ENCODE peak calls at places on chromosomes 4 and X, in seven cellular contexts. A, U, M, J, G, L and W are unnamed samples.

GRCh38 chrX:36344301-36344700 is 424.8 kb downstream of the CFAP47 start:
- DNase-seq in A (no peak), U (no peak), M (no peak), J (no peak), G (no peak), L (no peak), W (no peak)

GRCh38 chr4:76374744-76375143 is 46.2 kb downstream of the CCDC158 start:
- DNase-seq in A (no peak), U (no peak), M (no peak), J (no peak), G (no peak), L (peak), W (no peak)

GRCh38 chrX:17591741-17592110 is 145.6 kb upstream of the SCML1 start:
- DNase-seq in A (no peak), U (no peak), M (no peak), J (no peak), G (no peak), L (no peak), W (peak)

GRCh38 chrX:12319012-12319519 is 180.8 kb downstream of the FRMPD4 start:
- DNase-seq in A (no peak), U (no peak), M (no peak), J (no peak), G (no peak), L (no peak), W (no peak)

GRCh38 chr4:124526321-124526720 is 186.2 kb downstream of the ANKRD50 start:
- DNase-seq in A (no peak), U (no peak), M (no peak), J (no peak), G (no peak), L (no peak), W (no peak)

GRCh38 chrX:2894885-2895292 is 34.2 kb downstream of the ARSD start:
- DNase-seq in A (no peak), U (no peak), M (no peak), J (no peak), G (no peak), L (no peak), W (peak)

GRCh38 chr4:184747034-184747830 is 13.3 kb upstream of the CENPU start:
- DNase-seq in A (no peak), U (no peak), M (no peak), J (no peak), G (peak), L (no peak), W (no peak)

GRCh38 chr4:91837608-91838029 is 466.1 kb upstream of the GRID2 start:
- DNase-seq in A (no peak), U (no peak), M (no peak), J (no peak), G (no peak), L (no peak), W (no peak)

GRCh38 chr4:156837625-156838345 is 133.8 kb downstream of the PDGFC start:
- DNase-seq in A (no peak), U (no peak), M (no peak), J (no peak), G (no peak), L (no peak), W (no peak)

GRCh38 chr4:76984788-76985211 is 35.2 kb downstream of the SEPTIN11 start:
- DNase-seq in A (no peak), U (no peak), M (no peak), J (peak), G (no peak), L (no peak), W (peak)

GRCh38 chr4:156889616-156890594 is 81.7 kb downstream of the PDGFC start:
- DNase-seq in A (no peak), U (no peak), M (no peak), J (no peak), G (no peak), L (no peak), W (peak)

GRCh38 chrX:15404712-15405111 is 20.5 kb upstream of the VEGFD start:
- DNase-seq in A (no peak), U (no peak), M (no peak), J (no peak), G (no peak), L (no peak), W (no peak)

GRCh38 chr4:10104211-10104990 is 12.2 kb downstream of the WDR1 start:
- DNase-seq in A (no peak), U (no peak), M (no peak), J (peak), G (no peak), L (no peak), W (no peak)

GRCh38 chr4:95506264-95506663 is 42.5 kb downstream of the UNC5C start:
- DNase-seq in A (no peak), U (no peak), M (no peak), J (no peak), G (no peak), L (no peak), W (peak)

GRCh38 chr4:71229477-71230257 is 109.2 kb upstream of the SLC4A4 start:
- DNase-seq in A (no peak), U (no peak), M (no peak), J (peak), G (peak), L (no peak), W (peak)

GRCh38 chr4:1793940-1794808 is 1.1 kb downstream of the FGFR3 start:
- DNase-seq in A (no peak), U (no peak), M (no peak), J (no peak), G (peak), L (no peak), W (no peak)

GRCh38 chrX:15202458-15203177 is 67.3 kb downstream of the ASB9 start:
- DNase-seq in A (no peak), U (peak), M (no peak), J (no peak), G (no peak), L (no peak), W (peak)

GRCh38 chr4:140296871-140297570 is 76.4 kb upstream of the SCOC start:
- DNase-seq in A (no peak), U (no peak), M (no peak), J (no peak), G (peak), L (no peak), W (no peak)

GRCh38 chr4:30718889-30719252 is 1.3 kb upstream of the PCDH7 start:
- DNase-seq in A (no peak), U (peak), M (no peak), J (no peak), G (peak), L (no peak), W (no peak)

GRCh38 chr4:76601791-76602190 is 166.8 kb downstream of the SHROOM3 start:
- DNase-seq in A (no peak), U (no peak), M (no peak), J (no peak), G (no peak), L (no peak), W (no peak)

GRCh38 chr4:176034498-176034897 is 31.1 kb upstream of the WDR17 start:
- DNase-seq in A (no peak), U (no peak), M (no peak), J (no peak), G (no peak), L (no peak), W (peak)

GRCh38 chr4:63922146-63922545 is 487.1 kb downstream of the TECRL start:
- DNase-seq in A (no peak), U (no peak), M (no peak), J (no peak), G (no peak), L (no peak), W (no peak)

GRCh38 chr4:119942806-119943205 is 123.8 kb downstream of the MAD2L1 start:
- DNase-seq in A (no peak), U (no peak), M (no peak), J (no peak), G (no peak), L (no peak), W (no peak)